ENCODE peak calls at places on chromosomes 11 and 22, in ten cellular contexts. E, C, V, D, Q, U, S, W, G and K are unnamed samples.
A peak's percentile ranks its signal among the peaks of the same experiment; 100 is the strongest.

GRCh38 chr11:33257897-33258630 is 883 bp downstream of the HIPK3 start:
- DNase-seq in E (peak; percentile 86), C (peak; percentile 82), V (peak; percentile 81), D (peak; percentile 71), Q (peak; percentile 90), U (peak; percentile 63), S (peak; percentile 83), W (peak; percentile 81), G (peak; percentile 90), K (peak; percentile 91)

GRCh38 chr11:6298605-6299004 is 21.7 kb downstream of the CAVIN3 start:
- DNase-seq in E (peak; percentile 72), C (no peak), V (peak; percentile 28), D (peak; percentile 38), Q (peak; percentile 27), U (peak; percentile 38), S (no peak), W (peak; percentile 21), G (peak; percentile 60), K (peak; percentile 44)

GRCh38 chr22:20145832-20146223 is 5.0 kb downstream of the CCDC188 start:
- DNase-seq in E (no peak), C (no peak), V (no peak), D (no peak), Q (no peak), U (no peak), S (no peak), W (no peak), G (no peak), K (no peak)

GRCh38 chr11:130022799-130023198 is 20.2 kb upstream of the PRDM10 start:
- DNase-seq in E (no peak), C (no peak), V (no peak), D (no peak), Q (no peak), U (no peak), S (no peak), W (no peak), G (no peak), K (no peak)

GRCh38 chr22:28855355-28856094 is 27.8 kb upstream of the ZNRF3 start:
- DNase-seq in E (peak; percentile 52), C (no peak), V (peak; percentile 50), D (peak; percentile 64), Q (no peak), U (peak; percentile 70), S (peak; percentile 76), W (peak; percentile 76), G (no peak), K (no peak)

GRCh38 chr11:46710821-46711269 is 8.2 kb upstream of the F2 start:
- DNase-seq in E (no peak), C (no peak), V (peak; percentile 40), D (peak; percentile 47), Q (peak; percentile 75), U (no peak), S (peak; percentile 68), W (peak; percentile 40), G (peak; percentile 77), K (peak; percentile 64)

GRCh38 chr11:3188496-3189192 is 23.5 kb upstream of the OSBPL5 start:
- DNase-seq in E (no peak), C (no peak), V (no peak), D (no peak), Q (no peak), U (no peak), S (no peak), W (no peak), G (no peak), K (no peak)

GRCh38 chr11:124922831-124923230 is 3.8 kb downstream of the HEPN1 start:
- DNase-seq in E (no peak), C (no peak), V (no peak), D (no peak), Q (no peak), U (no peak), S (no peak), W (no peak), G (no peak), K (no peak)

GRCh38 chr11:20197881-20198280 is 37.6 kb upstream of the DBX1 start:
- DNase-seq in E (no peak), C (no peak), V (no peak), D (no peak), Q (no peak), U (no peak), S (no peak), W (no peak), G (no peak), K (no peak)

GRCh38 chr22:26323013-26323412 is 106.0 kb upstream of the ASPHD2 start:
- DNase-seq in E (no peak), C (no peak), V (peak; percentile 20), D (no peak), Q (no peak), U (no peak), S (no peak), W (no peak), G (no peak), K (no peak)

GRCh38 chr22:24370426-24370825 is 57.0 kb upstream of the ADORA2A start:
- DNase-seq in E (no peak), C (no peak), V (peak; percentile 32), D (peak; percentile 15), Q (no peak), U (no peak), S (no peak), W (no peak), G (no peak), K (no peak)

DNA sequence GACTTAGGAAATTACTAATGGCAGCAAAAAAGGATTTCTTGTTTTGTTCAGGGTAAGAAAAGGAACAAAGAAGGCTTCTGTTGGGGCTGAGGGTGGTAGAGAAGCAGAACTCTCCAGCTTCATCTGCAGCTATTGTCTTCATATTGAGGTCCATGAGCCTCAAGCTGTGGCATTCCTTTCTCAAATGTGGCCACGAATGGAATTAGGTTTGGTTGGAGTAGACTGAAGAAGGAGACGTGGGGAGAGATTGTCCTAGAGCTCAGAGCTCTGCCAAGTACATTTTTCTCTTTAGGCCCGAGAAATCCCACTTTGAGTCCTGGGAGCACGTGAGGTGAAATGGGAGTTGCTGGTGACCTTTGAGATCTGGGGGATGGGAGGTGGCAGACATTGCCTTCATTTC is 25.8 kb upstream of the MYOD1 start:
- DNase-seq in E (no peak), C (no peak), V (no peak), D (no peak), Q (no peak), U (no peak), S (no peak), W (no peak), G (no peak), K (no peak)
- H3K27me3 ChIP-seq in E (peaks cover 1% of the 10 kb centered on the region), C (peaks cover 34% of the 10 kb centered on the region), V (peaks cover 11% of the 10 kb centered on the region), D (peaks cover 31% of the 10 kb centered on the region), Q (no peaks in the 10 kb centered on the region), U (peaks cover 8% of the 10 kb centered on the region), S (no peaks in the 10 kb centered on the region), W (peaks cover 20% of the 10 kb centered on the region), G (no peaks in the 10 kb centered on the region), K (peaks cover 78% of the 10 kb centered on the region)

DNA sequence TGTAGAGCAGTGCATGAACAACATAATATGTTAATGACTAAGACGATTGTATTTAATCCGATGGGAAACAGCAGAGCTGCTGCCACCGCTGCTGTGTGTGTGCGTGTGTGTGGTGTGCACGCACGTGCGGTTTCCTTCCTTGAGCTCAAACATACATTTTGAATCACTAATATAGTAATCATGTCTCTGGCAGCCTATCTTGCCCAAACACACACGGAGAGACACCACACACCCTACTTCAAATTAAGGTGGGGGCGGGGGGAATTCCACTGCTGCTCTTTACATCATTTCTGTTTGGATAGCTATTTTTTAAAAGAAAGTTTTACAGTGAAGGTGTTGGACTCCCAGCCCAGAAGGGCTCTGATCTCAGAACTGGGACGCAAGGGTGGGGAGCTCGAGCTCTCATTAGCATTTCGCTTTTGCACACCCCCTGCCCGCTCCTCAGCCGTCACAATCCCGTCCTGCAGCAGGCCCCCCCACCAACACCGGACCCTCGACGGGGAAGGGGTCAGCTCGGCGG is 648 bp upstream of the FAM83F start:
- DNase-seq in E (no peak), C (no peak), V (no peak), D (peak; percentile 78), Q (no peak), U (no peak), S (no peak), W (no peak), G (no peak), K (no peak)
- H3K4me3 ChIP-seq in E (peak overlapping the region; percentile 58), C (no peak overlapping the region), V (peak overlapping the region; percentile 11), D (peak overlapping the region; percentile 42), Q (no peak overlapping the region), U (no peak overlapping the region), S (no peak overlapping the region), W (peak overlapping the region; percentile 19), G (no peak overlapping the region), K (no peak overlapping the region)

GRCh38 chr11:113304916-113305315 is 9.5 kb upstream of the TTC12 start:
- DNase-seq in E (no peak), C (no peak), V (no peak), D (no peak), Q (no peak), U (no peak), S (no peak), W (no peak), G (no peak), K (no peak)

GRCh38 chr11:113308601-113309000 is 5.8 kb upstream of the TTC12 start:
- DNase-seq in E (no peak), C (no peak), V (peak; percentile 71), D (peak; percentile 76), Q (no peak), U (no peak), S (no peak), W (no peak), G (no peak), K (no peak)

GRCh38 chr11:113311536-113311935 is 2.8 kb upstream of the TTC12 start:
- DNase-seq in E (no peak), C (no peak), V (no peak), D (no peak), Q (no peak), U (no peak), S (no peak), W (no peak), G (no peak), K (no peak)

DNA sequence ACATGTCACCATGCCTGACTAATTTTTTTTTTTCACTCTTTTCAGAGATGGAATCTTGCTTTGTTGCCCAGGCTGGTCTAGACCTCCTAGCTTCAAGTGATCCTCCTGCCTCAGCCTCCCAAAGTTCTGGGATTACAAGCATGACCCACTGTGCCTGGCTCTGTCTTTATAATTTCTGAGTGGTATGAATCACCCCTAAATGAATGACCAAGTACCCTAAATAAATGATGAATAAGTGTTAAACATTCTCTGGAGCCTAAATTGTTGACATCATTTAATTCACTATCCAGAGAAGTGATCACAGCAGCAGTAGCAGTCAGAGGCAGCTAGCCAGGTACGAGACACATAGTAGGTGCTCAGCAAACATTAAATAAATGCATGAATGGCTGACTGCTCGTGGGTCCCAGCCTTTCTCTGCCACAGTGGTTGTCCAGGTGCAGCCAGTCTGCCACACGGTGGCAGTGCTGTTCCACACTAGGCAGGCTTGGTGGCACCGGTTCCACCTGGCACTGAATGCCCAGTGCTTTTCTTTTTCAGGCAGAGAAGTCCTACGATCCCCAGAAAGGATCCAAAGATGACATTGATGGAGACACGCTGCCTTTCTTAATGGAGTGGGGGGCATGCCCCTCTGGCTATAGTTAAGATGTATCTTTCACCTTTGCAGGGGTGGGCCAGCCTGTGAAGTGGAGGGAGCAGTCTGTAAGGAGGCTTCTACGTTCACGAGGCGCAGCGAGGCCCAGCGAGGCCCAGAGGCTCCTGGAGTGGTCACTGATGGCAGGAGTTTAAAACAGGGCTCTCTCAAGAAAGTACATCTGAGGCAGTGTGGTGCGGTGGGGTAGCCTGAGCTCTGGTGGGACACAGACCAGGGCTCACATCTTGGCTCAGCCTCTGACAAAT is 8.7 kb upstream of the TTC12 start:
- DNase-seq in E (peak; percentile 81), C (peak; percentile 88), V (peak; percentile 61), D (peak; percentile 50), Q (peak; percentile 76), U (peak; percentile 32), S (peak; percentile 73), W (peak; percentile 75), G (peak; percentile 81), K (peak; percentile 69)
- TF ChIP-seq CTCF in E (peak; percentile 99), C (peak; percentile 97), V (peak; percentile 99), D (peak; percentile 97), Q (peak; percentile 95), U (peak; percentile 97), S (peak; percentile 87), W (peak; percentile 91), G (peak; percentile 92), K (peak; percentile 94)

GRCh38 chr22:30490399-30490798 is 15.1 kb downstream of the SEC14L4 start:
- DNase-seq in E (peak; percentile 47), C (no peak), V (no peak), D (no peak), Q (no peak), U (peak; percentile 16), S (no peak), W (no peak), G (no peak), K (no peak)
- H3K27me3 ChIP-seq in E (no peaks in the 10 kb centered on the region), C (no peaks in the 10 kb centered on the region), V (no peaks in the 10 kb centered on the region), D (peaks cover 1% of the 10 kb centered on the region), Q (no peaks in the 10 kb centered on the region), U (peaks cover 2% of the 10 kb centered on the region), S (no peaks in the 10 kb centered on the region), W (no peaks in the 10 kb centered on the region), G (no peaks in the 10 kb centered on the region), K (peaks cover 66% of the 10 kb centered on the region)